ENCODE peak calls at places on chromosome 11, in seven cellular contexts. One of them, this sample, is unnamed.

GRCh38 chr11:117273550-117274289 is 17.4 kb upstream of the BACE1-AS start:
- DNase-seq in HCT116: no peak
- DNase-seq in H1: peak
- DNase-seq in GM12878: no peak
- DNase-seq in GM12865: no peak
- DNase-seq in transverse colon: no peak
- DNase-seq in AG09309: peak
- DNase-seq in this sample: no peak

GRCh38 chr11:14499178-14499559 is 442 bp downstream of the COPB1 start:
- DNase-seq in HCT116: no peak
- DNase-seq in H1: no peak
- DNase-seq in GM12878: no peak
- DNase-seq in GM12865: peak
- DNase-seq in transverse colon: peak
- DNase-seq in AG09309: no peak
- DNase-seq in this sample: peak

GRCh38 chr11:64074239-64074638 is 38.5 kb downstream of the FLRT1 start:
- DNase-seq in HCT116: no peak
- DNase-seq in H1: no peak
- DNase-seq in GM12878: no peak
- DNase-seq in GM12865: peak
- DNase-seq in transverse colon: no peak
- DNase-seq in AG09309: no peak
- DNase-seq in this sample: peak

GRCh38 chr11:108115495-108116140 is 5.7 kb upstream of the ACAT1 start:
- DNase-seq in HCT116: no peak
- DNase-seq in H1: no peak
- DNase-seq in GM12878: no peak
- DNase-seq in GM12865: no peak
- DNase-seq in transverse colon: peak
- DNase-seq in AG09309: peak
- DNase-seq in this sample: peak

GRCh38 chr11:134207538-134208239 is 16.1 kb downstream of the NCAPD3 start:
- DNase-seq in HCT116: no peak
- DNase-seq in H1: no peak
- DNase-seq in GM12878: no peak
- DNase-seq in GM12865: peak
- DNase-seq in transverse colon: peak
- DNase-seq in AG09309: no peak
- DNase-seq in this sample: peak

GRCh38 chr11:44090539-44090938 is 4.9 kb upstream of the EXT2 start:
- DNase-seq in HCT116: no peak
- DNase-seq in H1: no peak
- DNase-seq in GM12878: no peak
- DNase-seq in GM12865: no peak
- DNase-seq in transverse colon: no peak
- DNase-seq in AG09309: no peak
- DNase-seq in this sample: no peak

GRCh38 chr11:127044535-127044934 is 44.0 kb upstream of the KIRREL3 start:
- DNase-seq in HCT116: no peak
- DNase-seq in H1: no peak
- DNase-seq in GM12878: no peak
- DNase-seq in GM12865: no peak
- DNase-seq in transverse colon: no peak
- DNase-seq in AG09309: no peak
- DNase-seq in this sample: no peak

GRCh38 chr11:3094223-3094824 is 37.1 kb upstream of the CARS1 start:
- DNase-seq in HCT116: no peak
- DNase-seq in H1: no peak
- DNase-seq in GM12878: no peak
- DNase-seq in GM12865: no peak
- DNase-seq in transverse colon: no peak
- DNase-seq in AG09309: no peak
- DNase-seq in this sample: peak

GRCh38 chr11:64239662-64240466 is 1.0 kb upstream of the FKBP2 start:
- DNase-seq in HCT116: no peak
- DNase-seq in H1: no peak
- DNase-seq in GM12878: peak
- DNase-seq in GM12865: peak
- DNase-seq in transverse colon: no peak
- DNase-seq in AG09309: no peak
- DNase-seq in this sample: no peak

GRCh38 chr11:114430290-114430689 is 9.0 kb upstream of the REXO2 start:
- DNase-seq in HCT116: no peak
- DNase-seq in H1: no peak
- DNase-seq in GM12878: no peak
- DNase-seq in GM12865: no peak
- DNase-seq in transverse colon: no peak
- DNase-seq in AG09309: no peak
- DNase-seq in this sample: no peak

GRCh38 chr11:93969925-93970922 is 50.9 kb upstream of the HEPHL1 start:
- DNase-seq in HCT116: no peak
- DNase-seq in H1: no peak
- DNase-seq in GM12878: no peak
- DNase-seq in GM12865: no peak
- DNase-seq in transverse colon: no peak
- DNase-seq in AG09309: no peak
- DNase-seq in this sample: no peak

GRCh38 chr11:2582958-2583604 is 116.7 kb downstream of the KCNQ1OT1 start:
- DNase-seq in HCT116: no peak
- DNase-seq in H1: no peak
- DNase-seq in GM12878: no peak
- DNase-seq in GM12865: no peak
- DNase-seq in transverse colon: peak
- DNase-seq in AG09309: no peak
- DNase-seq in this sample: peak

GRCh38 chr11:108872781-108873291 is 208.0 kb downstream of the DDX10 start:
- DNase-seq in HCT116: no peak
- DNase-seq in H1: no peak
- DNase-seq in GM12878: no peak
- DNase-seq in GM12865: no peak
- DNase-seq in transverse colon: no peak
- DNase-seq in AG09309: no peak
- DNase-seq in this sample: no peak

GRCh38 chr11:19978668-19979518 is 181.4 kb downstream of the DBX1 start:
- DNase-seq in HCT116: peak
- DNase-seq in H1: no peak
- DNase-seq in GM12878: peak
- DNase-seq in GM12865: peak
- DNase-seq in transverse colon: no peak
- DNase-seq in AG09309: peak
- DNase-seq in this sample: peak

GRCh38 chr11:75260396-75260795 is 19.8 kb downstream of the TPBGL start:
- DNase-seq in HCT116: no peak
- DNase-seq in H1: no peak
- DNase-seq in GM12878: no peak
- DNase-seq in GM12865: no peak
- DNase-seq in transverse colon: peak
- DNase-seq in AG09309: no peak
- DNase-seq in this sample: no peak

GRCh38 chr11:61482513-61482912 is 26.0 kb upstream of the LRRC10B start:
- DNase-seq in HCT116: no peak
- DNase-seq in H1: peak
- DNase-seq in GM12878: no peak
- DNase-seq in GM12865: peak
- DNase-seq in transverse colon: no peak
- DNase-seq in AG09309: no peak
- DNase-seq in this sample: no peak

GRCh38 chr11:134276396-134277175 is 407 bp downstream of the GLB1L3 start:
- DNase-seq in HCT116: no peak
- DNase-seq in H1: no peak
- DNase-seq in GM12878: no peak
- DNase-seq in GM12865: no peak
- DNase-seq in transverse colon: no peak
- DNase-seq in AG09309: no peak
- DNase-seq in this sample: no peak

GRCh38 chr11:31997955-31998354 is 92.9 kb upstream of the RCN1 start:
- DNase-seq in HCT116: no peak
- DNase-seq in H1: no peak
- DNase-seq in GM12878: no peak
- DNase-seq in GM12865: no peak
- DNase-seq in transverse colon: no peak
- DNase-seq in AG09309: no peak
- DNase-seq in this sample: no peak

GRCh38 chr11:73072935-73073481 is 69.1 kb downstream of the FCHSD2 start:
- DNase-seq in HCT116: no peak
- DNase-seq in H1: no peak
- DNase-seq in GM12878: peak
- DNase-seq in GM12865: peak
- DNase-seq in transverse colon: no peak
- DNase-seq in AG09309: no peak
- DNase-seq in this sample: no peak

GRCh38 chr11:118907051-118907748 is 18.5 kb downstream of the BCL9L start:
- DNase-seq in HCT116: no peak
- DNase-seq in H1: no peak
- DNase-seq in GM12878: peak
- DNase-seq in GM12865: peak
- DNase-seq in transverse colon: peak
- DNase-seq in AG09309: no peak
- DNase-seq in this sample: peak

GRCh38 chr11:116461789-116462188 is 311.0 kb downstream of the BUD13 start:
- DNase-seq in HCT116: no peak
- DNase-seq in H1: no peak
- DNase-seq in GM12878: no peak
- DNase-seq in GM12865: no peak
- DNase-seq in transverse colon: no peak
- DNase-seq in AG09309: no peak
- DNase-seq in this sample: no peak

GRCh38 chr11:13292970-13293369 is 15.4 kb downstream of the BMAL1 start:
- DNase-seq in HCT116: no peak
- DNase-seq in H1: no peak
- DNase-seq in GM12878: no peak
- DNase-seq in GM12865: no peak
- DNase-seq in transverse colon: no peak
- DNase-seq in AG09309: no peak
- DNase-seq in this sample: no peak

GRCh38 chr11:118653684-118654390 is 25.6 kb downstream of the TREH start:
- DNase-seq in HCT116: no peak
- DNase-seq in H1: no peak
- DNase-seq in GM12878: no peak
- DNase-seq in GM12865: no peak
- DNase-seq in transverse colon: no peak
- DNase-seq in AG09309: no peak
- DNase-seq in this sample: no peak

GRCh38 chr11:64229090-64229958 is 1.0 kb upstream of the DNAJC4 start:
- DNase-seq in HCT116: no peak
- DNase-seq in H1: no peak
- DNase-seq in GM12878: no peak
- DNase-seq in GM12865: no peak
- DNase-seq in transverse colon: peak
- DNase-seq in AG09309: no peak
- DNase-seq in this sample: no peak

GRCh38 chr11:65589444-65590239 is 6.0 kb downstream of the KCNK7 start:
- DNase-seq in HCT116: no peak
- DNase-seq in H1: no peak
- DNase-seq in GM12878: no peak
- DNase-seq in GM12865: peak
- DNase-seq in transverse colon: peak
- DNase-seq in AG09309: no peak
- DNase-seq in this sample: no peak

GRCh38 chr11:120744016-120744994 is 232.8 kb downstream of the GRIK4 start:
- DNase-seq in HCT116: no peak
- DNase-seq in H1: no peak
- DNase-seq in GM12878: no peak
- DNase-seq in GM12865: no peak
- DNase-seq in transverse colon: no peak
- DNase-seq in AG09309: no peak
- DNase-seq in this sample: no peak

DNA sequence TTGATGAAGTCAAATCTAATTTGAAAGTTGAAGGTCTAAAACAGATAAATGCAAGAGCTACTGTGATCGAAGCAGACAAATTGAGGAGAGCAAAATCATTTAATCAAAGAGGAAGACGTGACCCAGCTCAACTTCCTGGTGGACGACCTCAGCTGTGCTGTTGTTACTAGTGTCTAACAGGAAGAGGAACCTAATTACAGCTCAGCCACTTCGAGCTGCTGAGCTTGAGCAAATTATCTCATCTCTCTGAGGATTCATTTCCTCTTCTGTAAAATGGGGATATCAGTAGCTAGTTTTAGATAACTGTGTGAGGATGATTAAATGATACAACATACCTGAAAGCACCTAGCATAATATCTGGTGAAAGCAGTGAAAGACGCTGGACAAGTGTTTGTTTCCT is 48.6 kb upstream of the OLFML1 start:
- DNase-seq in HCT116: no peak
- DNase-seq in H1: no peak
- DNase-seq in GM12878: no peak
- DNase-seq in GM12865: peak
- DNase-seq in transverse colon: no peak
- DNase-seq in AG09309: no peak
- DNase-seq in this sample: no peak
- H3K4me3 ChIP-seq in HCT116: no peak
- H3K4me3 ChIP-seq in H1: no peak
- H3K4me3 ChIP-seq in GM12878: no peak
- H3K4me3 ChIP-seq in GM12865: no peak
- H3K4me3 ChIP-seq in transverse colon: no peak
- H3K4me3 ChIP-seq in AG09309: no peak
- H3K4me3 ChIP-seq in this sample: no peak

GRCh38 chr11:71311928-71312510 is 59.6 kb upstream of the SHANK2 start:
- DNase-seq in HCT116: no peak
- DNase-seq in H1: no peak
- DNase-seq in GM12878: no peak
- DNase-seq in GM12865: no peak
- DNase-seq in transverse colon: peak
- DNase-seq in AG09309: no peak
- DNase-seq in this sample: no peak
- H3K4me3 ChIP-seq in HCT116: no peak
- H3K4me3 ChIP-seq in H1: no peak
- H3K4me3 ChIP-seq in GM12878: no peak
- H3K4me3 ChIP-seq in GM12865: no peak
- H3K4me3 ChIP-seq in transverse colon: no peak
- H3K4me3 ChIP-seq in AG09309: no peak
- H3K4me3 ChIP-seq in this sample: no peak

GRCh38 chr11:128279861-128280260 is 307.5 kb downstream of the ETS1 start:
- DNase-seq in HCT116: no peak
- DNase-seq in H1: no peak
- DNase-seq in GM12878: no peak
- DNase-seq in GM12865: no peak
- DNase-seq in transverse colon: no peak
- DNase-seq in AG09309: peak
- DNase-seq in this sample: no peak
- H3K4me3 ChIP-seq in HCT116: no peak
- H3K4me3 ChIP-seq in H1: no peak
- H3K4me3 ChIP-seq in GM12878: no peak
- H3K4me3 ChIP-seq in GM12865: no peak
- H3K4me3 ChIP-seq in transverse colon: no peak
- H3K4me3 ChIP-seq in AG09309: no peak
- H3K4me3 ChIP-seq in this sample: no peak

DNA sequence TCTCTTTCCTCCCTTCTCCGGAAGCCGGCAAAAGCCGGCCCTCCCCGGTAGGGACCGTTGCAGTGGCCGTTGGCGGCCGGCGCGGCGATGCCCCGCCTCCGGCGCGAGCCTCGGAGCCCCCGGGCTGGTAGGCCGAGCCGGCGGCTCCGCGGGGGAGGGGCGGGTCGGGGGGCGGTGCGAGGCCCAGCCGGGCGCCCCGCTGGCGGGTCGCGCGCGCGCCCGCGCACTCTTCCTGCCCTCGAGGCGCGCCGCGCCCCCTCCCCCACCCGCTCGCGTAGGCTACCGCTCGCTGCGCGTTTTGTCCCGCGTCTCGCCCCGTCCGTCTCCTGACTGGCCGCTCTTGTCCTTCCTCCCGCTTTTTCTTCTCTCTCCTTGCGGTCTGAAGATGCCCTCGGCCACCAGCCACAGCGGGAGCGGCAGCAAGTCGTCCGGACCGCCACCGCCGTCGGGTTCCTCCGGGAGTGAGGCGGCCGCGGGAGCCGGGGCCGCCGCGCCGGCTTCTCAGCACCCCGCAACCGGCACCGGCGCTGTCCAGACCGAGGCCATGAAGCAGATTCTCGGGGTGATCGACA is 591 bp downstream of the CAPRIN1 start:
- DNase-seq in HCT116: peak
- DNase-seq in H1: peak
- DNase-seq in GM12878: no peak
- DNase-seq in GM12865: peak
- DNase-seq in transverse colon: peak
- DNase-seq in AG09309: peak
- DNase-seq in this sample: peak
- H3K4me3 ChIP-seq in HCT116: peak
- H3K4me3 ChIP-seq in H1: peak
- H3K4me3 ChIP-seq in GM12878: peak
- H3K4me3 ChIP-seq in GM12865: peak
- H3K4me3 ChIP-seq in transverse colon: peak
- H3K4me3 ChIP-seq in AG09309: peak
- H3K4me3 ChIP-seq in this sample: peak

This sample was measured in lower lobe of right lung.